ENCODE peak calls at places on chromosomes 12 and 14, in seven cellular contexts. One of them, this sample, is unnamed.

GRCh38 chr12:61993734-61994345 is 266.4 kb upstream of the USP15 start:
- DNase-seq in uterus: no peak
- DNase-seq in left lung: no peak
- DNase-seq in A673: peak
- DNase-seq in tibial artery: no peak
- DNase-seq in astrocyte: no peak
- DNase-seq in HCT116: peak
- DNase-seq in this sample: no peak

GRCh38 chr12:91179315-91179714 is 3.3 kb downstream of the DCN start:
- DNase-seq in uterus: peak
- DNase-seq in left lung: no peak
- DNase-seq in A673: no peak
- DNase-seq in tibial artery: peak
- DNase-seq in astrocyte: no peak
- DNase-seq in HCT116: no peak
- DNase-seq in this sample: no peak

GRCh38 chr12:108495054-108495453 is 20.0 kb upstream of the FICD start:
- DNase-seq in uterus: no peak
- DNase-seq in left lung: no peak
- DNase-seq in A673: peak
- DNase-seq in tibial artery: no peak
- DNase-seq in astrocyte: no peak
- DNase-seq in HCT116: peak
- DNase-seq in this sample: no peak

GRCh38 chr12:51406299-51406698 is 15.1 kb upstream of the GALNT6 start:
- DNase-seq in uterus: no peak
- DNase-seq in left lung: no peak
- DNase-seq in A673: no peak
- DNase-seq in tibial artery: no peak
- DNase-seq in astrocyte: no peak
- DNase-seq in HCT116: no peak
- DNase-seq in this sample: no peak

GRCh38 chr12:32039341-32039740 is 67.3 kb upstream of the BICD1 start:
- DNase-seq in uterus: peak
- DNase-seq in left lung: no peak
- DNase-seq in A673: no peak
- DNase-seq in tibial artery: no peak
- DNase-seq in astrocyte: no peak
- DNase-seq in HCT116: no peak
- DNase-seq in this sample: no peak

GRCh38 chr12:15648564-15648963 is 140.6 kb downstream of the EPS8 start:
- DNase-seq in uterus: no peak
- DNase-seq in left lung: no peak
- DNase-seq in A673: no peak
- DNase-seq in tibial artery: no peak
- DNase-seq in astrocyte: no peak
- DNase-seq in HCT116: no peak
- DNase-seq in this sample: peak

GRCh38 chr14:95666450-95666849 is 19.8 kb upstream of the TCL1B start:
- DNase-seq in uterus: no peak
- DNase-seq in left lung: no peak
- DNase-seq in A673: no peak
- DNase-seq in tibial artery: no peak
- DNase-seq in astrocyte: no peak
- DNase-seq in HCT116: no peak
- DNase-seq in this sample: no peak

GRCh38 chr14:77044776-77045569 is 16.5 kb upstream of the IRF2BPL start:
- DNase-seq in uterus: peak
- DNase-seq in left lung: no peak
- DNase-seq in A673: no peak
- DNase-seq in tibial artery: peak
- DNase-seq in astrocyte: no peak
- DNase-seq in HCT116: no peak
- DNase-seq in this sample: no peak

GRCh38 chr12:6632026-6632978 is 3.5 kb downstream of the LPAR5 start:
- DNase-seq in uterus: no peak
- DNase-seq in left lung: no peak
- DNase-seq in A673: peak
- DNase-seq in tibial artery: no peak
- DNase-seq in astrocyte: no peak
- DNase-seq in HCT116: no peak
- DNase-seq in this sample: no peak

GRCh38 chr14:37590096-37590809 is 4.8 kb downstream of the FOXA1 start:
- DNase-seq in uterus: no peak
- DNase-seq in left lung: no peak
- DNase-seq in A673: no peak
- DNase-seq in tibial artery: no peak
- DNase-seq in astrocyte: no peak
- DNase-seq in HCT116: no peak
- DNase-seq in this sample: no peak
- H3K4me3 ChIP-seq in uterus: no peak
- H3K4me3 ChIP-seq in left lung: peak
- H3K4me3 ChIP-seq in A673: no peak
- H3K4me3 ChIP-seq in tibial artery: no peak
- H3K4me3 ChIP-seq in astrocyte: no peak
- H3K4me3 ChIP-seq in HCT116: no peak
- H3K4me3 ChIP-seq in this sample: no peak

GRCh38 chr12:104473374-104473983 is 16.7 kb downstream of the CHST11 start:
- DNase-seq in uterus: no peak
- DNase-seq in left lung: no peak
- DNase-seq in A673: no peak
- DNase-seq in tibial artery: no peak
- DNase-seq in astrocyte: no peak
- DNase-seq in HCT116: no peak
- DNase-seq in this sample: no peak
- H3K27ac ChIP-seq in uterus: no peak
- H3K27ac ChIP-seq in left lung: no peak
- H3K27ac ChIP-seq in A673: no peak
- H3K27ac ChIP-seq in tibial artery: no peak
- H3K27ac ChIP-seq in astrocyte: no peak
- H3K27ac ChIP-seq in HCT116: no peak
- H3K27ac ChIP-seq in this sample: no peak

DNA sequence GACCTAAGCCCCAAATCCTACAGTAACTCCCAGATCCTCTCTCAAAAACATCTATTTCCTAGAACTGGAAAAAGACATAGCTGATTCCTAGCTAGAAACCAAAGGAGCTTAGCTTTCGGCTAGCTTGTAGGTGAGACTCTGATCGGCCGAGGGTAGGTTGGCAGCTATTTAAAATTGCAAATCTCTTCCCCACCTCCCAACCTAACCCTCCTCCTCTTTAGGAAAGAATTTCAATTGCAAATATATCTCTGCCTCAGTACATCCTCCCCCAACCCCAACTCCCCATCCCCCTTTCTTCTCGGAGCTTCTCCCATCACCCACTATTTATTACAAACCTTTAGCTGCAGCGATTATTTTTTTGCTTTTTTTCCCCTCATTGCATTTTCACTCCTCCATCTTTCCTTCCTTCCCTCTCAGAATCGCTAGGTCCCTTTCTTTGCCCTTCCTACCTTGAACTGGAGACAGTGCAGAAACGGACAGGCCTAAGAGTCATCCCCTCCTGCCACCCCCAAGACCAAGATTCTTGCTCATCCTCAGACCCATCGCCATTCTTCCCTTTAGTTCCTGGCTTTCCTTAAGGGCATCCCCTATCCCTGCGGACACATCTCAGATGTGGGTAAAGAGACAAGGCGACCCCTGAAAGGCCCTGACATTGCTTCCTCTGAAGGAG is 13.4 kb downstream of the ZFHX2 start:
- DNase-seq in uterus: no peak
- DNase-seq in left lung: no peak
- DNase-seq in A673: no peak
- DNase-seq in tibial artery: no peak
- DNase-seq in astrocyte: no peak
- DNase-seq in HCT116: no peak
- DNase-seq in this sample: no peak
- H3K4me3 ChIP-seq in uterus: no peak
- H3K4me3 ChIP-seq in left lung: no peak
- H3K4me3 ChIP-seq in A673: no peak
- H3K4me3 ChIP-seq in tibial artery: no peak
- H3K4me3 ChIP-seq in astrocyte: no peak
- H3K4me3 ChIP-seq in HCT116: no peak
- H3K4me3 ChIP-seq in this sample: no peak

GRCh38 chr12:109876406-109876805 is 3.9 kb downstream of the GLTP start:
- DNase-seq in uterus: no peak
- DNase-seq in left lung: no peak
- DNase-seq in A673: no peak
- DNase-seq in tibial artery: no peak
- DNase-seq in astrocyte: no peak
- DNase-seq in HCT116: no peak
- DNase-seq in this sample: no peak
- H3K27ac ChIP-seq in uterus: no peak
- H3K27ac ChIP-seq in left lung: no peak
- H3K27ac ChIP-seq in A673: no peak
- H3K27ac ChIP-seq in tibial artery: no peak
- H3K27ac ChIP-seq in astrocyte: no peak
- H3K27ac ChIP-seq in HCT116: no peak
- H3K27ac ChIP-seq in this sample: no peak

DNA sequence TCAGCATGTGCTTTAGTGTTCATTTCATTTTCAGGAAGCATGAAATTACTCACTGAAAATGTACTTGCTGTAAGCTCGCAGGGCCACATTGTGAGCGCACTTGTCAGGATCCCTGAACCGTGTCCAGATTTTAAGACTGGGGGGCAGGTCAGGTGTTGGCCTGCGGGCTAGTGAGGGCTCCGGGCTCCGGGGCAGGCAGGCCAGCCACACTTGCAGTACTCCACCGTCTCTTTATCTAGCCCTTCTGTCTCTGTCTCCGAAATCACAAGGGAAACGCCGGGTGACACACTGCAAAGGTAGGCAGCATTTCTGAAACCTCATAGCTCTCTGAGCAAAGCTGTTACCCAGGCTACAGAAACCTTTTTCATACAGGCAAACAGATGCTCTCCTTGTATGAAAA is 98.7 kb downstream of the EML1 start:
- DNase-seq in uterus: no peak
- DNase-seq in left lung: no peak
- DNase-seq in A673: no peak
- DNase-seq in tibial artery: no peak
- DNase-seq in astrocyte: peak
- DNase-seq in HCT116: no peak
- DNase-seq in this sample: no peak
- H3K4me3 ChIP-seq in uterus: no peak
- H3K4me3 ChIP-seq in left lung: no peak
- H3K4me3 ChIP-seq in A673: no peak
- H3K4me3 ChIP-seq in tibial artery: no peak
- H3K4me3 ChIP-seq in astrocyte: no peak
- H3K4me3 ChIP-seq in HCT116: no peak
- H3K4me3 ChIP-seq in this sample: no peak

DNA sequence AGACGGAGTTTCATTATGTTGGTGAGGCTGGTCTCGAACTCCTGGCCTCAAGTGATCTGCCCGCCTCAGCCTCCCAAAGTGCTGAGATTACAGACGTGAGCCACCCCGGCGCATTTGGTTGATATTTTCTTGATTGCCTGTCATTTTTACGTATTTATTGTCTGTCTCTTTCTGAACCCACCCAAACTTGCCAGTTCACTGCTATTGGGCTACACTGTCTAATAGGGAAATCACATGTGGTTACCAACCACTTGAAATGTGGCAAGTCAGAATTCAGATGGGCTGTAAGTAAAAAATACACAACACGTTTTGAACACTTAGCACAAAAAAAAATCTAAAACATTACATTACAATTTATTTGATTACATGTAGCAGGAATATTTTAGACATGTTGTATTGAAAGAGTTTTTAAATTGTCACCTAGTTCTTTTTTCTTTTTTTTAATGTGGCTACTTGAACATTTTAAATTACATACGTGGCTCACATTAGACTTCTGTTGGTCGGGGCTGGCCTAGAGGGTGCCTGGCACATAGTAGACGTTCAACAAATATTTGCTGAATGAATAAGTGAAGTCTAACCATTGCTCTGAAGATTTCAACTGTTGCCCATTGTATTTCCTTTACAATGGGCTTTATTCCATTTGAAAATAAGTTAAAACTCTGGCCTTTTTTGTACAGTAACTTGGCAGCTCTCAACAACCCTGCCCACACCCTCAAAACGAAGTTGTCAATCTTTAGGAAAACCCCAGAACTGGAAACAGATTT is 1.9 kb downstream of the WSB2 start:
- DNase-seq in uterus: no peak
- DNase-seq in left lung: no peak
- DNase-seq in A673: no peak
- DNase-seq in tibial artery: no peak
- DNase-seq in astrocyte: peak
- DNase-seq in HCT116: no peak
- DNase-seq in this sample: peak
- H3K27ac ChIP-seq in uterus: peak
- H3K27ac ChIP-seq in left lung: peak
- H3K27ac ChIP-seq in A673: peak
- H3K27ac ChIP-seq in tibial artery: peak
- H3K27ac ChIP-seq in astrocyte: peak
- H3K27ac ChIP-seq in HCT116: peak
- H3K27ac ChIP-seq in this sample: peak

DNA sequence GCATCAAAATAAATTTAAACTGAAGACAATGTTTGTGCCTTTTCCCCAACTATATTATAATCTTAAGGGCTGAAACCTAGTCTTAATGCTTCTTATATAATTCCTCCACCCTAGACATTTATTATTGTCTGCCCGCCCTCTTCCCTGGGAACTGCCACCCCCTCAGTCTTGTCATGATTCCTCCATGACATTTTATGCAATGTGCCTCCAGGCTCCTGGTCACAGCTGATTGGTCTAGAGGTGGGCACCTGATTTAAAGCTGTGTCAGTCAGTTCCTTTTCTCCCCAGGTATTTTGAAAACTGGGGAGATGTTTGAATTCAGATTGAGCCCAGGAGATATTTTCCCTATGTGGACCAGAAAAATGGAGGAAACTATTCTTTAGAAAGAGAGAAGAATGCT is 401.4 kb downstream of the PCNX1 start:
- DNase-seq in uterus: no peak
- DNase-seq in left lung: no peak
- DNase-seq in A673: no peak
- DNase-seq in tibial artery: no peak
- DNase-seq in astrocyte: no peak
- DNase-seq in HCT116: no peak
- DNase-seq in this sample: no peak
- H3K4me3 ChIP-seq in uterus: no peak
- H3K4me3 ChIP-seq in left lung: no peak
- H3K4me3 ChIP-seq in A673: no peak
- H3K4me3 ChIP-seq in tibial artery: no peak
- H3K4me3 ChIP-seq in astrocyte: no peak
- H3K4me3 ChIP-seq in HCT116: no peak
- H3K4me3 ChIP-seq in this sample: no peak

DNA sequence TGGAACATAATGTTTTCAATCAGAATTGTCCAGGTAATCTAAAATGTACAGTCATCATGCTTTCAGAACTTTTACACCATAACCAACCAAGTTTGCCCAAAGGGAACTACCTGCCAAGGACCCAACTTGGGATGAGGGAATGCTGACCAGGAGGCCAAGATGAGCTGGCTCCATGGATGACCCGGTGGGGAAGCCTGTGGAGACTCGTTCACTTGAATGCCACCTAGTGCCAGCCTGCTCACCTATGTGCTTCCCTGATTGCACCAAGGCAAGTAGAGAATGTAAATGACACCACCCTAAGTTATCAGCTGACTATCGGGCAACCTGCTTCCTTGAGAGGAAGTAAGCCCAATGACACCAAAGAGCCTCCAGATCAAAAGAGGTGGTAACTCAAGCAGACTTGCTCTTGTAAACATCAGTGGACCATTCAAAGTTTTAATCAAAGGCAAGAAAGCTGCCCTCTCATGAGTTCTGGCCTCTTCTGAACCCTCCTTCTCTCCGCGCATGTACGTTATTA is 137.3 kb downstream of the TTC7B start:
- DNase-seq in uterus: no peak
- DNase-seq in left lung: no peak
- DNase-seq in A673: no peak
- DNase-seq in tibial artery: no peak
- DNase-seq in astrocyte: no peak
- DNase-seq in HCT116: no peak
- DNase-seq in this sample: no peak
- H3K27ac ChIP-seq in uterus: no peak
- H3K27ac ChIP-seq in left lung: no peak
- H3K27ac ChIP-seq in A673: no peak
- H3K27ac ChIP-seq in tibial artery: no peak
- H3K27ac ChIP-seq in astrocyte: no peak
- H3K27ac ChIP-seq in HCT116: no peak
- H3K27ac ChIP-seq in this sample: no peak